ENCODE peak calls at places on chromosomes 7 and 10, in four cellular contexts. G is stimulated activated CD4-positive, alpha-beta T cell treated with anti-CD3 and anti-CD28 coated beads, TNF-alpha, amount 100 ng/mL, for 48 hours; D is T-cell; S is activated T-cell treated with anti-CD3 and anti-CD28 coated beads, Interleukin-2, amount 50 U/mL, for 48 hours. V is an unnamed sample.

GRCh38 chr10:44684641-44685040 is 226.5 kb upstream of the TMEM72 start:
- DNase-seq in S (no peak), D (no peak), G (no peak), V (no peak)

GRCh38 chr7:1673581-1674102 is 3.6 kb downstream of the ELFN1 start:
- DNase-seq in G (no peak), D (no peak), S (peak), V (no peak)

GRCh38 chr10:85642421-85643170 is 724.0 kb downstream of the GRID1 start:
- DNase-seq in G (no peak), S (no peak), D (no peak), V (no peak)

GRCh38 chr10:30384791-30385201 is 35.7 kb upstream of the MTPAP start:
- DNase-seq in S (peak), D (no peak), G (no peak), V (no peak)

GRCh38 chr10:91698258-91698657 is 65.4 kb upstream of the PPP1R3C start:
- DNase-seq in G (no peak), S (no peak), D (no peak), V (no peak)

GRCh38 chr10:71082930-71083329 is 129.4 kb upstream of the UNC5B start:
- DNase-seq in G (no peak), S (no peak), D (no peak), V (no peak)

GRCh38 chr10:102918817-102919236 is 733 bp downstream of the CNNM2 start:
- DNase-seq in G (peak), D (peak), S (peak), V (no peak)

GRCh38 chr7:143354376-143354775 is 8.1 kb downstream of the FAM131B start:
- DNase-seq in G (no peak), S (no peak), D (no peak), V (no peak)

GRCh38 chr7:156993925-156994235 is 16.6 kb downstream of the MNX1 start:
- DNase-seq in S (no peak), G (no peak), D (no peak), V (no peak)

GRCh38 chr7:50481867-50482266 is 31.7 kb upstream of the FIGNL1 start:
- DNase-seq in G (no peak), S (no peak), D (no peak), V (no peak)

GRCh38 chr7:125423444-125424155 is 494.0 kb upstream of the POT1 start:
- DNase-seq in D (no peak), G (no peak), S (no peak), V (no peak)

V was measured in CMK.